ENCODE peak calls at places on chromosomes 2 and 18, in four cellular contexts. C is stimulated activated CD4-positive, alpha-beta T cell treated with anti-CD3 and anti-CD28 coated beads, Interleukin-1b, Interleukin-23, amount 100 ng/mL, for 24 hours; Q is NCI-H1092; K is body of pancreas. M is an unnamed sample.

GRCh38 chr2:238288650-238289573 is 502 bp upstream of the PER2 start:
- DNase-seq in C (peak), K (peak), Q (peak), M (peak)

GRCh38 chr2:237754182-237754581 is 44.4 kb upstream of the RBM44 start:
- DNase-seq in C (no peak), Q (no peak), K (no peak), M (no peak)

GRCh38 chr2:130334026-130334425 is 8.7 kb upstream of the IMP4 start:
- DNase-seq in C (no peak), K (no peak), Q (no peak), M (no peak)

GRCh38 chr18:25786778-25787177 is 303.6 kb downstream of the SS18 start:
- DNase-seq in Q (no peak), C (no peak), K (no peak), M (no peak)

GRCh38 chr2:148888003-148888501 is 13.0 kb downstream of the KIF5C start:
- DNase-seq in Q (peak), K (no peak), C (no peak), M (no peak)

GRCh38 chr18:12744103-12744502 is 41.3 kb downstream of the PSMG2 start:
- DNase-seq in C (no peak), Q (peak), K (no peak), M (no peak)

GRCh38 chr2:23541453-23542334 is 156.7 kb downstream of the KLHL29 start:
- DNase-seq in K (no peak), Q (no peak), C (no peak), M (no peak)

GRCh38 chr2:219684721-219685689 is 57.6 kb downstream of the SLC4A3 start:
- DNase-seq in C (peak), K (peak), Q (no peak), M (peak)

GRCh38 chr2:134466141-134466540 is 212.3 kb downstream of the MGAT5 start:
- DNase-seq in Q (no peak), C (no peak), K (peak), M (no peak)

GRCh38 chr2:209208211-209208610 is 215.6 kb upstream of the MAP2 start:
- DNase-seq in K (peak), C (no peak), Q (no peak), M (no peak)

GRCh38 chr2:42249284-42249683 is 80.1 kb downstream of the EML4 start:
- DNase-seq in K (no peak), Q (no peak), C (no peak), M (no peak)

GRCh38 chr2:152506843-152507242 is 171.9 kb downstream of the FMNL2 start:
- DNase-seq in C (no peak), Q (no peak), K (no peak), M (no peak)

GRCh38 chr2:207397917-207398655 is 131.7 kb upstream of the CREB1 start:
- DNase-seq in Q (no peak), K (no peak), C (no peak), M (no peak)

GRCh38 chr2:173086518-173087213 is 11.0 kb downstream of the MAP3K20 start:
- DNase-seq in Q (no peak), K (no peak), C (no peak), M (no peak)

GRCh38 chr2:46985512-46985911 is 69.9 kb upstream of the MCFD2 start:
- DNase-seq in K (no peak), Q (no peak), C (no peak), M (no peak)

GRCh38 chr18:40676676-40677075 is 1278.4 kb upstream of the PIK3C3 start:
- DNase-seq in K (no peak), Q (no peak), C (no peak), M (no peak)

GRCh38 chr2:104481341-104481740 is 372.6 kb upstream of the POU3F3 start:
- DNase-seq in K (no peak), Q (no peak), C (no peak), M (no peak)

M was measured in coronary artery.